ENCODE peak calls at places on chromosomes 1 and 21, in four cellular contexts. A is uterus, Y is transverse colon, B is sigmoid colon. G is an unnamed sample. For H3K36me3, the result is how much of the 10 kb centered on the place peaks cover.

GRCh38 chr1:100539836-100540536 is 2.0 kb downstream of the GPR88 start:
- DNase-seq in A (no peak), Y (no peak), B (no peak), G (peak)

GRCh38 chr1:29349871-29350491 is 113.7 kb downstream of the PTPRU start:
- DNase-seq in Y (no peak), A (no peak), B (peak), G (no peak)

GRCh38 chr1:200724064-200724463 is 14.6 kb upstream of the CAMSAP2 start:
- DNase-seq in Y (no peak), A (no peak), B (no peak), G (no peak)

GRCh38 chr1:85363526-85363925 is 87.1 kb upstream of the BCL10 start:
- DNase-seq in A (no peak), Y (no peak), B (no peak), G (no peak)

GRCh38 chr1:178344513-178345077 is 152.2 kb downstream of the CLEC20A start:
- DNase-seq in A (no peak), B (no peak), Y (no peak), G (no peak)

GRCh38 chr21:42992943-42993712 is 18.8 kb downstream of the PKNOX1 start:
- DNase-seq in Y (no peak), A (no peak), B (peak), G (no peak)

GRCh38 chr21:38831526-38832467 is 26.1 kb downstream of the ETS2 start:
- DNase-seq in B (peak), A (peak), Y (peak), G (no peak)

GRCh38 chr1:46690931-46691411 is 19.3 kb downstream of the TEX38 start:
- DNase-seq in B (no peak), Y (no peak), A (no peak), G (no peak)

GRCh38 chr1:21237386-21238088 is 52.7 kb downstream of the ECE1 start:
- DNase-seq in Y (no peak), B (no peak), A (no peak), G (no peak)

GRCh38 chr1:7508052-7508745 is 262.9 kb upstream of the VAMP3 start:
- DNase-seq in Y (no peak), B (no peak), A (no peak), G (no peak)

GRCh38 chr1:7366286-7366954 is 404.7 kb upstream of the VAMP3 start:
- DNase-seq in A (no peak), Y (no peak), B (no peak), G (no peak)

GRCh38 chr1:114025609-114026401 is 46.5 kb downstream of the OLFML3 start:
- DNase-seq in A (no peak), B (no peak), Y (no peak), G (no peak)

GRCh38 chr1:31084782-31085569 is 19.5 kb upstream of the PUM1 start:
- DNase-seq in B (no peak), A (no peak), Y (no peak), G (no peak)

GRCh38 chr21:35829014-35829525 is 231.3 kb downstream of the SETD4 start:
- DNase-seq in Y (no peak), A (no peak), B (no peak), G (no peak)

GRCh38 chr1:220221670-220222069 is 50.6 kb downstream of the RAB3GAP2 start:
- DNase-seq in B (no peak), A (no peak), Y (no peak), G (no peak)

GRCh38 chr21:45010860-45011259 is 63.5 kb upstream of the ADARB1 start:
- DNase-seq in A (no peak), Y (no peak), B (no peak), G (peak)

GRCh38 chr21:32889596-32889995 is 118.0 kb upstream of the PAXBP1 start:
- DNase-seq in Y (no peak), B (no peak), A (no peak), G (no peak)

GRCh38 chr1:152313970-152314369 is 11.1 kb downstream of the FLG start:
- DNase-seq in A (no peak), B (no peak), Y (no peak), G (no peak)

GRCh38 chr21:32726742-32727477 is 903 bp downstream of the SYNJ1 start:
- DNase-seq in B (no peak), A (peak), Y (peak), G (no peak)

GRCh38 chr1:19081218-19081893 is 124.9 kb upstream of the IFFO2 start:
- DNase-seq in Y (peak), A (no peak), B (no peak), G (no peak)

GRCh38 chr1:39633422-39633821 is 6.0 kb downstream of the HEYL start:
- DNase-seq in B (no peak), A (no peak), Y (no peak), G (no peak)

GRCh38 chr1:45411510-45411899 is 71.3 kb upstream of the MUTYH start:
- DNase-seq in Y (no peak), B (no peak), A (no peak), G (no peak)

GRCh38 chr21:41610042-41610839 is 102.3 kb upstream of the TMPRSS2 start:
- DNase-seq in A (no peak), B (peak), Y (peak), G (no peak)

GRCh38 chr1:180244840-180245239 is 14.8 kb downstream of the LHX4 start:
- DNase-seq in A (no peak), B (peak), Y (no peak), G (no peak)

GRCh38 chr1:29332204-29332603 is 95.9 kb downstream of the PTPRU start:
- DNase-seq in A (peak), B (peak), Y (peak), G (peak)

GRCh38 chr1:164623805-164624204 is 64.8 kb downstream of the PBX1 start:
- DNase-seq in Y (no peak), B (no peak), A (no peak), G (no peak)

GRCh38 chr1:81551942-81552341 is 248.8 kb upstream of the ADGRL2 start:
- DNase-seq in A (no peak), B (no peak), Y (no peak), G (no peak)

GRCh38 chr1:203556047-203556851 is 62.3 kb downstream of the OPTC start:
- DNase-seq in Y (peak), B (peak), A (peak), G (no peak)

GRCh38 chr1:155320661-155321576 is at the start of gene RUSC1:
- DNase-seq in B (peak), A (peak), Y (peak), G (peak)
- H3K27ac ChIP-seq in B (peak), A (peak), Y (peak), G (peak)

GRCh38 chr1:32362474-32363313 is at the start of the genes FAM229A and TSSK3:
- DNase-seq in B (no peak), A (no peak), Y (no peak), G (peak)
- H3K36me3 ChIP-seq in B (under half), A (under half), Y (under half), G (half or more)

DNA sequence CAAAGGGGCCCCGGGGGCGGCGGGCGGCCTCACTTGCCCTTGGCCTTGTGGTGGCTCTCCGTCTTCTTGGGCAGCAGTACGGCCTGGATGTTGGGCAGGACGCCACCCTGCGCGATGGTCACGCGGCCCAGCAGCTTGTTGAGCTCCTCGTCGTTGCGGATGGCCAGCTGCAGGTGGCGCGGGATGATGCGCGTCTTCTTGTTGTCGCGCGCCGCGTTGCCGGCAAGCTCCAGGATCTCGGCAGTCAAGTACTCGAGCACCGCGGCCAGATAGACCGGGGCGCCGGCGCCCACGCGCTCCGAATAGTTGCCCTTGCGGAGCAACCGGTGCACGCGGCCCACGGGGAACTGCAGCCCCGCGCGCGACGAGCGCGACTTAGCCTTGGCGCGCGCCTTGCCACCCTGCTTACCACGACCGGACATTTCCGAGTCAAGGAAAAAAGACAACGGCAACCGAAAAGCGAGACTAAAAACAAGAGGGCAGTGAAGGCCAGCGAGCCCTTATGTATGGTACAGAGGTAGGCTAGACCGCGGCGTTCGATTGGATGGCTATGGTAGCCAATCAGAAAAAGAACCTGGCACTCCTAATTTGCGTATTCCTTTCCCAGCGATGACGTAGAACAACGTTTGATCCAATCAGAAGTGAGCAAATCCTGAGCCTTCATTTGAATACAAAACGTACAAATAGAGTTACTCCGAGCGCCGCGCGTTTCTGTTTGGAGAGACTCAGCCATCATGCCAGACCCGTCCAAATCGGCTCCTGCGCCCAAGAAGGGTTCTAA is 29.6 kb upstream of the RNF187 start:
- DNase-seq in B (peak), Y (peak), A (peak), G (peak)
- TF ChIP-seq POLR2A in B (no peak), Y (peak), A (peak), G (peak)

GRCh38 chr1:150154143-150154542 is 4.4 kb downstream of the PLEKHO1 start:
- DNase-seq in Y (no peak), A (peak), B (peak), G (no peak)
- H3K27ac ChIP-seq in Y (peak), A (peak), B (peak), G (peak)

DNA sequence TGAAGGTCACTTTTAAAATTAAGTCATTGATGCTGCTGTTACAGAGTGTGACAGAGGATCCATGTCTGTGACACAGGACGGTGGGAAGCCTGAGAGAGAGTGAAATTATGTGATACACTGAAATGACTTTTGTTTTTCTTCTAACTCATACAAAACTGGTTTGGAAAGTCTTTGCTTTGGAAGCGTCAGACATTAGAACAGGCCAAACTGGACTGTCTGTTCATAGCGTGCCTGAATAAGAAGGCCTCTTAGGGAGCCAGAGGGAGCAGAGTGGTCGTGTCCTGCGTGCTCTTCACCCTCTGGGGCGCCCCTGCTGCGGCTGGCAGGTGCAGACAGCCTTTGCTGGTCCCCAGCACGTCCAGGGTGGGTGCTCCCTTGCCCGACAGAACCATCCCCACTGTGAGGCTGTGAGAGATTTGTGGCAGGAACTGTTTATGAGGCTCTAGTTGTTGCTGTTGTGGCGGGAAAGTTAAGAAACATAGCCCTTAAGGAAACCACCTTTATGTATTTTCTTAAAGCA is 19.7 kb upstream of the PGD start:
- DNase-seq in B (no peak), A (no peak), Y (no peak), G (no peak)
- H3K36me3 ChIP-seq in B (under half), A (under half), Y (under half), G (under half)

DNA sequence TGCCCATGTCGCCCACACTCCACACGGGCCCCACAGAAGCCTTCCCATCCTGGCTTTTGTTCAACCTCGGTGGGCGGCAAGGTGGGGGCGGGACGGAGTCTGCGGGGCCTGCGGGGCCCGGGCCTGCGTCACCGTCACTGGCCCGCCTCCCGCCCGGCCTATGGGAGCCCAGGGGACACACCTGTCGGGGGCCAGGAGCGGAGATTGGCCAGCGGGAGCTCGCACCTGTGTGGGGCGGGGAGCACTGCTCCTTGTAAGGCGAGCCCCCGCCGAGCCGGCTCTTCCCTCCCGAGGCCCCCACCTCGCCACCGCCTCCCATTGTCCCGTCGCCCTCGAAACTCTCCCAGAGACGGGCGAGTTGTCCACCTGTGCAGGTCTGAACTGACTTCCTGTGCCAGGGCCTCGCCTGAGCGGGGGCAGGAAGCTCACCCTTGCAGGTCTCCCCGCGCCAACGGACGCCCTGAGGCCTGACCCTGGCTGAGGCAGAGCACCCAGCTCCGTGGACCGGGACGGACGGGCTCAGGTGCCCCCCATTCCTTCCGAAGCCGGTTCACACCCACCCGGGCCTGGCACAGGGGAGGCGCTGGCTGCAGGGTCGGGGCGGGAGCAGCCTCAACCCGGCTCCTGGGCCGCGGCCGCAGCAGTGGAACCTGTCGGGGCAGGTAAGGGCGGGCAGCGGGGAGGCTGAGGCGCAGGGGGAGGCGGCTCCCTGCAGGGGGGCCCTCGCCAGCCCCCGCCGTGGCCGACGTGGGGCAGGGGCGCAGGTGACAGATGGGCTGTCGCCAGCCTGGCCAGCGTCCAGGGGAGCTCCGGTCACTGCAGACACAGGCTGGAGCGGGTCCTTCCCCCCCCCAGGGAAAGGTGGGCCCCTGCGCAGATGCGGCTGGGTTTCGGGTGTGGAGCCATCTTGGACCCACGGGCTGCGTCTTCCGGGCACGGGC is 10.8 kb upstream of the TTLL10 start:
- DNase-seq in Y (peak), B (no peak), A (no peak), G (no peak)
- TF ChIP-seq POLR2A in Y (peak), B (no peak), A (peak), G (no peak)

GRCh38 chr1:205421728-205422127 is at the start of gene LEMD1:
- DNase-seq in A (no peak), Y (no peak), B (no peak), G (no peak)

GRCh38 chr1:205424881-205425635 is 3.2 kb upstream of the LEMD1 start:
- DNase-seq in A (no peak), Y (no peak), B (no peak), G (no peak)

GRCh38 chr1:205423814-205424399 is 2.1 kb upstream of the LEMD1 start:
- DNase-seq in Y (no peak), B (no peak), A (no peak), G (no peak)

GRCh38 chr1:205420938-205421337 is 918 bp downstream of the LEMD1 start:
- DNase-seq in B (no peak), A (no peak), Y (no peak), G (no peak)

GRCh38 chr1:205423248-205423647 is 1.4 kb upstream of the LEMD1 start:
- DNase-seq in B (no peak), Y (no peak), A (no peak), G (no peak)
- H3K27ac ChIP-seq in B (no peak), Y (no peak), A (no peak), G (no peak)

GRCh38 chr1:64084451-64084850 is 119.0 kb upstream of the UBE2U start:
- DNase-seq in Y (no peak), B (no peak), A (no peak), G (no peak)
- H3K36me3 ChIP-seq in Y (under half), B (under half), A (under half), G (under half)

DNA sequence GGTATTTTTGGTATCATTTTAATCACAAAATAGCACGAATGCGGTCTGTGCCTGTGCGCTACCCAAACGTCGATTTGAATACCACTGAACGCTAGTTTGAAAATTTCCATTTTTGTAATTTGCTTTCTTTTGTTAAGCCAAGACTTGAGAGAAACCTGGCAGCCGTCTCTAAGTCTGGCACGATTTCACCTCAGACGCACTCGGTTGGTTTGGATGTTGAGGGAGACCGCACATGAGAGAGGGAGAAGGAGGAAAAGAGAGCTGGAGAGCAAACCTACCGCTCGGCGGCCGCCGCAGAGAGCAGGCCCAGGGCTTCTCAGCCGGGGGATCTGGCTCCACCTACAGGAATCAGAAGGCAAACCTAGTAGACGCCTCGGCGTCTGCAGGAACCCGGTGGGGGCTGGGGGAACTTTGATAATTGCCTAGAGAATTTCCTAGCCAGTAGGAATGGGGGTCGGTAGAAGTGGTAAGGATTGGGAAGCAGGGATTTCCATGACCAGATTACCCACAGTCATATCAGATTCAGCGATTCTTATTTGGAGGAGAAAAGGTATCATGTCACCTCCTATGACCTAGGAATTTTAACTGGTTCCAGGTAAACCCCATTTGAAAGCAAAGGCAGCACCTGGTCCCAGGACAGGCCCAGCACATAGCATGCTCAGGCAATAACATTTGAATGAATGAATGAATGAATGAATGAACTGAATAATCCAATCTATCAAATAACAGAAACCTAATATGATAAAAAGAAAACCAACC is 83.2 kb downstream of the TM2D1 start:
- DNase-seq in B (peak), A (peak), Y (peak), G (peak)
- TF ChIP-seq POLR2A in B (no peak), A (no peak), Y (no peak), G (no peak)